ENCODE peak calls at places on chromosomes 16 and 17, in five cellular contexts. L is HCT116; Y is GM13976; U is CD8-positive, alpha-beta T cell; P is DND-41. V is an unnamed sample.

GRCh38 chr16:72371307-72372081 is 199.5 kb upstream of the PMFBP1 start:
- DNase-seq in L (peak; percentile 15), Y (no peak), U (no peak), P (no peak), V (no peak)

GRCh38 chr17:2961446-2961845 is 102.0 kb downstream of the OR1D5 start:
- DNase-seq in L (no peak), Y (no peak), U (no peak), P (no peak), V (no peak)

GRCh38 chr16:89581045-89581695 is 5.6 kb downstream of the CPNE7 start:
- DNase-seq in L (peak; percentile 66), Y (no peak), U (no peak), P (no peak), V (no peak)

GRCh38 chr16:84286568-84287220 is 8.0 kb upstream of the WFDC1 start:
- DNase-seq in L (no peak), Y (no peak), U (no peak), P (no peak), V (no peak)

GRCh38 chr17:65560628-65561371 is 648 bp downstream of the AXIN2 start:
- DNase-seq in L (peak; percentile 94), Y (peak; percentile 71), U (peak; percentile 73), P (peak; percentile 88), V (no peak)

GRCh38 chr17:43316522-43317142 is 82.2 kb upstream of the ARL4D start:
- DNase-seq in L (no peak), Y (no peak), U (no peak), P (peak; percentile 41), V (no peak)

GRCh38 chr17:21242026-21242700 is 11.0 kb downstream of the NATD1 start:
- DNase-seq in L (no peak), Y (no peak), U (no peak), P (no peak), V (no peak)

GRCh38 chr16:66608241-66609138 is 4.0 kb downstream of the CMTM3 start:
- DNase-seq in L (peak; percentile 74), Y (peak; percentile 92), U (peak; percentile 84), P (peak; percentile 84), V (peak; percentile 62)

GRCh38 chr16:47721016-47721673 is 260.0 kb downstream of the PHKB start:
- DNase-seq in L (no peak), Y (no peak), U (no peak), P (no peak), V (no peak)

GRCh38 chr16:85202051-85202601 is 89.9 kb upstream of the CIBAR2 start:
- DNase-seq in L (no peak), Y (no peak), U (no peak), P (no peak), V (no peak)

GRCh38 chr17:50893183-50893993 is 27.2 kb upstream of the TOB1 start:
- DNase-seq in L (peak; percentile 71), Y (peak; percentile 6), U (no peak), P (no peak), V (no peak)

GRCh38 chr16:67110136-67110847 is 551 bp downstream of the PHAF1 start:
- DNase-seq in L (no peak), Y (no peak), U (no peak), P (no peak), V (no peak)

GRCh38 chr16:75377971-75378386 is 55.3 kb downstream of the CFDP1 start:
- DNase-seq in L (no peak), Y (no peak), U (no peak), P (no peak), V (no peak)

GRCh38 chr17:73552300-73553088 is 91.8 kb downstream of the SDK2 start:
- DNase-seq in L (no peak), Y (no peak), U (no peak), P (no peak), V (no peak)

GRCh38 chr16:19844945-19845641 is 39.6 kb downstream of the GPRC5B start:
- DNase-seq in L (no peak), Y (no peak), U (no peak), P (no peak), V (no peak)

GRCh38 chr17:65194670-65195334 is 57.6 kb downstream of the RGS9 start:
- DNase-seq in L (no peak), Y (no peak), U (no peak), P (no peak), V (no peak)

GRCh38 chr17:2593846-2594656 is 597 bp downstream of the PAFAH1B1 start:
- DNase-seq in L (peak; percentile 50), Y (peak; percentile 86), U (peak; percentile 81), P (peak; percentile 85), V (no peak)

GRCh38 chr16:19583665-19584300 is 28.3 kb downstream of the VPS35L start:
- DNase-seq in L (peak; percentile 35), Y (no peak), U (peak; percentile 22), P (no peak), V (no peak)

GRCh38 chr17:37360632-37361031 is 15.2 kb upstream of the C17orf78 start:
- DNase-seq in L (no peak), Y (no peak), U (no peak), P (no peak), V (no peak)

GRCh38 chr16:12589676-12590075 is 214.0 kb downstream of the CPPED1 start:
- DNase-seq in L (no peak), Y (no peak), U (no peak), P (no peak), V (no peak)

GRCh38 chr16:23207485-23207884 is 24.9 kb downstream of the SCNN1G start:
- DNase-seq in L (no peak), Y (no peak), U (no peak), P (no peak), V (no peak)

GRCh38 chr16:1536601-1537000 is 3.1 kb downstream of the TMEM204 start:
- DNase-seq in L (no peak), Y (no peak), U (no peak), P (no peak), V (no peak)

GRCh38 chr17:31415640-31416502 is 24.4 kb downstream of the RAB11FIP4 start:
- DNase-seq in L (no peak), Y (no peak), U (no peak), P (no peak), V (no peak)

GRCh38 chr17:78000351-78000750 is 41.8 kb downstream of the TNRC6C start:
- DNase-seq in L (no peak), Y (no peak), U (no peak), P (no peak), V (no peak)

GRCh38 chr16:66189951-66190350 is 176.5 kb upstream of the CDH5 start:
- DNase-seq in L (no peak), Y (no peak), U (no peak), P (no peak), V (no peak)

GRCh38 chr17:81400154-81400938 is 5.1 kb downstream of the BAHCC1 start:
- DNase-seq in L (no peak), Y (no peak), U (no peak), P (peak; percentile 15), V (peak; percentile 68)

GRCh38 chr16:81647527-81647926 is 131.6 kb upstream of the PLCG2 start:
- DNase-seq in L (peak; percentile 76), Y (no peak), U (no peak), P (no peak), V (no peak)

GRCh38 chr16:11155284-11155806 is 100.7 kb downstream of the SOCS1 start:
- DNase-seq in L (no peak), Y (no peak), U (no peak), P (no peak), V (no peak)

GRCh38 chr17:58238147-58238634 is at the start of gene LPO:
- DNase-seq in L (no peak), Y (no peak), U (no peak), P (no peak), V (no peak)

GRCh38 chr16:28186752-28187151 is 25.0 kb downstream of the XPO6 start:
- DNase-seq in L (no peak), Y (no peak), U (no peak), P (no peak), V (no peak)

DNA sequence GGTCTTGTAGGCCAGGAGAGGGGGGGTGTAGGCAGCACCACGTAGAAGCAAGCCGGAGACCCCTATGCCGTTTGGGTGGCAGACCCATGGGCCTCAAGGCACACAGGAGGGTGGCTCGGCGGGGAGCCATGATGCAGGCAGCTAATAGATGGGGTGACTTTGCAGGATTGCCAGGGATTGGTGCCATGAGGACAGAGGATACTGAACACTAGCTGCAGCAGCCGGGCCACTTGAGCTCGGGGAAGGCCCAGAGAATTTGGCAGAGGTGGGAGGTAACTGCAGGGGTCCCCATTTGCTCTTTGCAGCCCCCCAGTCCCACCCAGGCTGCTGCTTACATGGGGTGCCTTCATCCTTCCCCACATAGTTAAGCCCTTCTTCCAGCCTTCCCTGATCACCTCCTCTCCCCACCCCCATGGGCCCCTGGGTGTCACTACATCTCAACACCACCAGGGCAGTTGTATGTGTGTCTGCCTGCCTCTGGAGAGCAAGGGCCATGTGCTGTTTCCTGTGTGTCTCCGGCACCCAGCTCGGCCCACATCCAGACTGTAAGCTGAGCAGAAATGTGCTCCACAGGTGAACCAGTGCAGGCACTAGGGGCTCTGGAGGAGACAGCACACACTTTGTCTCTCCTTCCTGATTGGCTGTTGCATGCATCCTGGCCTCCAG is 52.1 kb downstream of the SREBF1 start:
- DNase-seq in L (no peak), Y (no peak), U (peak; percentile 17), P (no peak), V (no peak)
- TF ChIP-seq CTCF in L (peak; percentile 37), Y (no peak), U (peak; percentile 25), P (peak; percentile 27), V (no peak)

GRCh38 chr17:75524971-75525805 is at the start of gene LLGL2:
- DNase-seq in L (peak; percentile 86), Y (peak; percentile 96), U (peak; percentile 78), P (no peak), V (peak; percentile 94)
- TF ChIP-seq CTCF in L (peak; percentile 60), Y (peak; percentile 50), U (no peak), P (peak; percentile 19), V (peak; percentile 38)

GRCh38 chr17:29115906-29116651 is 64.1 kb downstream of the MYO18A start:
- DNase-seq in L (peak; percentile 35), Y (peak; percentile 68), U (peak; percentile 35), P (peak; percentile 64), V (no peak)

GRCh38 chr17:29119265-29119664 is 60.9 kb downstream of the MYO18A start:
- DNase-seq in L (no peak), Y (no peak), U (no peak), P (no peak), V (no peak)

GRCh38 chr17:29116652-29117439 is 63.4 kb downstream of the MYO18A start:
- DNase-seq in L (no peak), Y (peak; percentile 88), U (peak; percentile 80), P (peak; percentile 68), V (peak; percentile 70)

GRCh38 chr17:29115435-29115834 is 64.8 kb downstream of the MYO18A start:
- DNase-seq in L (no peak), Y (no peak), U (no peak), P (no peak), V (no peak)

GRCh38 chr17:29117440-29117753 is 62.8 kb downstream of the MYO18A start:
- DNase-seq in L (no peak), Y (no peak), U (no peak), P (no peak), V (no peak)
- TF ChIP-seq CTCF in L (no peak), Y (no peak), U (no peak), P (no peak), V (no peak)

GRCh38 chr16:30478766-30479478 is 6.4 kb downstream of the ITGAL start:
- DNase-seq in L (no peak), Y (no peak), U (no peak), P (no peak), V (no peak)

GRCh38 chr16:30484887-30485286 is 12.3 kb downstream of the ITGAL start:
- DNase-seq in L (no peak), Y (no peak), U (no peak), P (no peak), V (no peak)

GRCh38 chr16:30476991-30477390 is 4.4 kb downstream of the ITGAL start:
- DNase-seq in L (no peak), Y (no peak), U (no peak), P (no peak), V (no peak)

GRCh38 chr16:30485818-30486436 is 13.4 kb downstream of the ITGAL start:
- DNase-seq in L (no peak), Y (no peak), U (no peak), P (no peak), V (no peak)

GRCh38 chr16:30482366-30482765 is 9.8 kb downstream of the ITGAL start:
- DNase-seq in L (peak; percentile 15), Y (no peak), U (no peak), P (no peak), V (no peak)
- TF ChIP-seq CTCF in L (peak; percentile 56), Y (no peak), U (peak; percentile 37), P (no peak), V (no peak)

V was measured in D721Med.